ENCODE peak calls at places on chromosomes 12 and 14, in five cellular contexts. B, R, M, O and Y are unnamed samples.
A peak's percentile ranks its signal among the peaks of the same experiment; 100 is the strongest.

GRCh38 chr12:113227169-113227568 is 5.9 kb downstream of the TPCN1 start:
- DNase-seq in O (no peak), R (no peak), B (no peak), M (no peak), Y (no peak)

GRCh38 chr12:120722784-120723183 is 2.8 kb upstream of the ACADS start:
- DNase-seq in R (no peak), M (no peak), B (no peak), O (no peak), Y (no peak)

GRCh38 chr14:85090681-85091080 is 439.3 kb upstream of the FLRT2 start:
- DNase-seq in R (peak; percentile 1), B (no peak), M (no peak), O (no peak), Y (no peak)

GRCh38 chr14:90720336-90720735 is 95.9 kb downstream of the TTC7B start:
- DNase-seq in M (no peak), B (no peak), O (no peak), R (peak; percentile 81), Y (no peak)

GRCh38 chr14:55107766-55108554 is 21.1 kb upstream of the LGALS3 start:
- DNase-seq in B (peak; percentile 93), R (peak; percentile 98), O (peak; percentile 92), M (peak; percentile 76), Y (peak; percentile 64)

GRCh38 chr14:70094631-70095030 is 94.1 kb downstream of the SLC8A3 start:
- DNase-seq in O (no peak), M (no peak), B (no peak), R (no peak), Y (no peak)

GRCh38 chr12:49838973-49839633 is 3.8 kb downstream of the BCDIN3D start:
- DNase-seq in R (peak; percentile 35), M (peak; percentile 82), B (no peak), O (peak; percentile 60), Y (no peak)

GRCh38 chr14:99733551-99734405 is 49.7 kb downstream of the CYP46A1 start:
- DNase-seq in B (peak; percentile 16), M (peak; percentile 41), O (no peak), R (no peak), Y (no peak)

GRCh38 chr12:89333564-89334252 is 18.6 kb downstream of the DUSP6 start:
- DNase-seq in R (no peak), O (no peak), M (peak; percentile 50), B (no peak), Y (no peak)

GRCh38 chr12:128726866-128727265 is 96.9 kb downstream of the SLC15A4 start:
- DNase-seq in M (no peak), B (no peak), R (no peak), O (no peak), Y (no peak)

GRCh38 chr12:57521475-57522018 is 1.1 kb upstream of the MBD6 start:
- DNase-seq in O (no peak), M (peak; percentile 88), B (peak; percentile 53), R (peak; percentile 61), Y (peak; percentile 20)

GRCh38 chr14:105283028-105283427 is 17.8 kb downstream of the BRF1 start:
- DNase-seq in M (peak; percentile 90), B (no peak), O (no peak), R (no peak), Y (no peak)

GRCh38 chr14:105287249-105288102 is 13.3 kb downstream of the BRF1 start:
- DNase-seq in R (no peak), O (no peak), B (no peak), M (peak; percentile 62), Y (no peak)

GRCh38 chr14:105286759-105287144 is 14.0 kb downstream of the BRF1 start:
- DNase-seq in R (no peak), M (no peak), B (no peak), O (no peak), Y (no peak)

GRCh38 chr14:105283899-105284298 is 16.9 kb downstream of the BRF1 start:
- DNase-seq in R (no peak), O (no peak), B (no peak), M (no peak), Y (no peak)

GRCh38 chr14:105285174-105285573 is 15.6 kb downstream of the BRF1 start:
- DNase-seq in O (no peak), R (no peak), M (no peak), B (no peak), Y (no peak)
- H3K27ac ChIP-seq in O (no peak overlapping the region), R (no peak overlapping the region), M (no peak overlapping the region), B (no peak overlapping the region), Y (no peak overlapping the region)

GRCh38 chr14:67879026-67879425 is 59.4 kb downstream of the RAD51B start:
- DNase-seq in R (no peak), M (no peak), B (no peak), O (no peak), Y (no peak)

GRCh38 chr14:67886221-67886620 is 66.6 kb downstream of the RAD51B start:
- DNase-seq in O (no peak), R (no peak), M (no peak), B (no peak), Y (no peak)

GRCh38 chr14:67882973-67883372 is 63.4 kb downstream of the RAD51B start:
- DNase-seq in O (no peak), B (no peak), M (no peak), R (no peak), Y (no peak)

GRCh38 chr14:67883717-67884116 is 64.1 kb downstream of the RAD51B start:
- DNase-seq in O (peak; percentile 62), B (no peak), R (peak; percentile 28), M (no peak), Y (no peak)

DNA sequence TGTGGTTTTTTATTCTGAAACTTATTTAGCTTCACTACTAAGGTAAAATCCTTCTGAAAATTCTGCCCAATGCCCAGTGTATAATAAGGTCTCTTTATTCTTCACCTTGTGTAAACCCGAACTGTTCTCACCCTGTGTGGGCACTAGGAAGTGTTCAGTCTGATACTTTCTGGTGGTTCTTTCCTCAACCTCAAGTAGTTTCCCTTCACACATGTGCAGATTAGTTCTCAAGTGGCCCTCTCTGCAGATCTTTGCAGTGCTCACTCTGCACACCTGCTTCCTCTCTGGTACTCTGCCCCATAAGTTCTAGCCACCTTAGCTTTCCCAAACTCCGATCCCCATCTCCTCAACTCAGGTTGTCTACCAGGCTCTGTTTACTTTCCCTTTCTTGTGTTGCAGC is 61.6 kb downstream of the RAD51B start:
- DNase-seq in B (no peak), O (no peak), R (no peak), M (no peak), Y (no peak)
- H3K27ac ChIP-seq in B (no peak overlapping the region), O (no peak overlapping the region), R (no peak overlapping the region), M (no peak overlapping the region), Y (no peak overlapping the region)

GRCh38 chr14:74649673-74650072 is 37.6 kb upstream of the LTBP2 start:
- DNase-seq in O (peak; percentile 7), R (no peak), B (no peak), M (no peak), Y (no peak)
- H3K27ac ChIP-seq in O (no peak overlapping the region), R (no peak overlapping the region), B (no peak overlapping the region), M (no peak overlapping the region), Y (peak overlapping the region; percentile 54)

GRCh38 chr14:22497671-22498093 is 91.3 kb downstream of the DAD1 start:
- DNase-seq in O (no peak), B (no peak), M (no peak), R (no peak), Y (peak; percentile 18)
- H3K27ac ChIP-seq in O (no peak overlapping the region), B (no peak overlapping the region), M (no peak overlapping the region), R (no peak overlapping the region), Y (no peak overlapping the region)

GRCh38 chr12:79935624-79936040 is 735 bp upstream of the PPP1R12A start:
- DNase-seq in B (no peak), R (peak; percentile 39), M (no peak), O (peak; percentile 30), Y (no peak)
- H3K27ac ChIP-seq in B (peak overlapping the region; percentile 97), R (peak overlapping the region; percentile 91), M (peak overlapping the region; percentile 93), O (peak overlapping the region; percentile 73), Y (peak overlapping the region; percentile 78)

GRCh38 chr12:116862167-116862566 is 19.1 kb downstream of the HRK start:
- DNase-seq in B (no peak), O (no peak), R (no peak), M (no peak), Y (no peak)
- H3K27ac ChIP-seq in B (no peak overlapping the region), O (no peak overlapping the region), R (no peak overlapping the region), M (no peak overlapping the region), Y (no peak overlapping the region)

GRCh38 chr12:127175361-127175760 is 1091.6 kb upstream of the TMEM132C start:
- DNase-seq in B (no peak), O (no peak), M (no peak), R (no peak), Y (no peak)
- H3K27ac ChIP-seq in B (no peak overlapping the region), O (peak overlapping the region; percentile 39), M (no peak overlapping the region), R (no peak overlapping the region), Y (no peak overlapping the region)

GRCh38 chr14:50823763-50824636 is 7.0 kb downstream of the NIN start:
- DNase-seq in R (no peak), O (no peak), M (no peak), B (no peak), Y (no peak)
- H3K27ac ChIP-seq in R (no peak overlapping the region), O (peak overlapping the region; percentile 58), M (no peak overlapping the region), B (no peak overlapping the region), Y (no peak overlapping the region)

GRCh38 chr12:14893471-14894250 is 8.0 kb upstream of the MGP start:
- DNase-seq in B (no peak), M (no peak), R (peak; percentile 4), O (no peak), Y (no peak)

GRCh38 chr12:14896477-14897184 is 11.0 kb upstream of the MGP start:
- DNase-seq in R (peak; percentile 79), B (no peak), M (no peak), O (no peak), Y (no peak)

DNA sequence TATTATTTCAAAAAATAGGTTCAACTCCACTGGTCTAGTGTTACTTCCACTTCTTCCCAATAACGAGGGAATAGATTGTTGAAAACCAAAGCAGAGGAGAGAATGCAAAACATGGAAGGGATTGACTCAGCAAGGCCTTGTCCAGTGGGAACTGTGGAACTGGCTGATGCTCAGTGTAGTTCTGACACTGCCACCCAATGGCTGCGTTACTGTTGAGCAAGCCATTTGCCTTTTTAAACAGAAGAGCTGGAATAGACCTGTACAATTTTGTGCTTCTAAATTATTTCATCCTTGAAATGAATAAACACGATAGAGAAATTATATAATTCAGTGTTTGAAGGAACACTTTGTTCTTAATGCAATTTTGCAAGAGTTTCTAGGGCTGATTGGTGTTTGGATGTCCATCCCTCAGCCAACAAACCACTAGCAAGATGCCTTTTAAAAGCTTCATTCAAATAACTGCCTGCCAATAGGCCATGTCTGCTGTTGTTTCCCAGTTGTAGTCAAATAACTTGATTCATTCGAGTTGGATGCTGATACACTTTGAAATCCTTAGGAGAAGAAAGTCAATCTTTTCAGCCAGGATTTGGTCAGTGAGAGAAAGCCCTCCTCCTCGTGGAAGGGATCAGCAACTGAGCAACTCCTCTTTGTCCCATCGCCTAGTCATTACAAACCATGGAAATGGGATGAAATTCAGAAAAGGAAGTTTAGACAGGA is 7.2 kb upstream of the MGP start:
- DNase-seq in B (peak; percentile 72), M (no peak), R (peak; percentile 2), O (peak; percentile 30), Y (no peak)
- H3K27ac ChIP-seq in B (peak overlapping the region; percentile 76), M (no peak overlapping the region), R (no peak overlapping the region), O (no peak overlapping the region), Y (no peak overlapping the region)